ENCODE peak calls at places on chromosome 19, in five cellular contexts. One of them, this sample, is unnamed.

GRCh38 chr19:12265921-12266704 is 28.6 kb downstream of the ZNF44 start:
- DNase-seq in endodermal cell: no peak
- DNase-seq in uterus: no peak
- DNase-seq in GM23248: no peak
- DNase-seq in psoas muscle: no peak
- DNase-seq in this sample: peak; percentile 40

GRCh38 chr19:31595521-31595920 is 246.3 kb upstream of the TSHZ3 start:
- DNase-seq in GM23248: no peak
- DNase-seq in psoas muscle: no peak
- DNase-seq in endodermal cell: peak; percentile 29
- DNase-seq in uterus: no peak
- DNase-seq in this sample: no peak

GRCh38 chr19:40519352-40520322 is 52.8 kb downstream of the SPTBN4 start:
- DNase-seq in endodermal cell: peak; percentile 81
- DNase-seq in GM23248: peak; percentile 61
- DNase-seq in uterus: no peak
- DNase-seq in psoas muscle: peak; percentile 63
- DNase-seq in this sample: no peak

GRCh38 chr19:52935434-52935833 is 12.2 kb upstream of the ZNF888 start:
- DNase-seq in GM23248: no peak
- DNase-seq in uterus: no peak
- DNase-seq in psoas muscle: no peak
- DNase-seq in endodermal cell: no peak
- DNase-seq in this sample: no peak

GRCh38 chr19:5947435-5947834 is 30.5 kb downstream of the RANBP3 start:
- DNase-seq in endodermal cell: no peak
- DNase-seq in GM23248: peak; percentile 90
- DNase-seq in uterus: peak; percentile 83
- DNase-seq in psoas muscle: peak; percentile 79
- DNase-seq in this sample: no peak

GRCh38 chr19:24127601-24128000 is 40.6 kb downstream of the ZNF254 start:
- DNase-seq in uterus: no peak
- DNase-seq in endodermal cell: no peak
- DNase-seq in GM23248: no peak
- DNase-seq in psoas muscle: no peak
- DNase-seq in this sample: no peak

GRCh38 chr19:11063434-11063833 is 25.8 kb upstream of the LDLR start:
- DNase-seq in uterus: no peak
- DNase-seq in GM23248: no peak
- DNase-seq in psoas muscle: no peak
- DNase-seq in endodermal cell: no peak
- DNase-seq in this sample: no peak

GRCh38 chr19:48554385-48555091 is 2.6 kb downstream of the SULT2B1 start:
- DNase-seq in GM23248: no peak
- DNase-seq in endodermal cell: peak; percentile 93
- DNase-seq in psoas muscle: no peak
- DNase-seq in uterus: no peak
- DNase-seq in this sample: peak; percentile 89

GRCh38 chr19:51689751-51690358 is 3.3 kb upstream of the SPACA6 start:
- DNase-seq in uterus: peak; percentile 65
- DNase-seq in endodermal cell: peak; percentile 92
- DNase-seq in GM23248: peak; percentile 51
- DNase-seq in psoas muscle: peak; percentile 66
- DNase-seq in this sample: peak; percentile 49

GRCh38 chr19:6800991-6801396 is 28.5 kb downstream of the VAV1 start:
- DNase-seq in uterus: no peak
- DNase-seq in GM23248: peak; percentile 86
- DNase-seq in psoas muscle: no peak
- DNase-seq in endodermal cell: no peak
- DNase-seq in this sample: no peak

GRCh38 chr19:49073514-49074378 is 1.2 kb upstream of the KCNA7 start:
- DNase-seq in psoas muscle: peak; percentile 79
- DNase-seq in uterus: no peak
- DNase-seq in GM23248: peak; percentile 45
- DNase-seq in endodermal cell: peak; percentile 80
- DNase-seq in this sample: no peak

GRCh38 chr19:39200818-39201145 is 3.3 kb downstream of the SYCN start:
- DNase-seq in psoas muscle: no peak
- DNase-seq in endodermal cell: no peak
- DNase-seq in GM23248: no peak
- DNase-seq in uterus: no peak
- DNase-seq in this sample: no peak

GRCh38 chr19:39426170-39426569 is 9.6 kb downstream of the RPS16 start:
- DNase-seq in uterus: no peak
- DNase-seq in endodermal cell: peak; percentile 42
- DNase-seq in GM23248: no peak
- DNase-seq in psoas muscle: no peak
- DNase-seq in this sample: no peak

GRCh38 chr19:39202998-39203355 is 1.1 kb downstream of the SYCN start:
- DNase-seq in psoas muscle: no peak
- DNase-seq in uterus: no peak
- DNase-seq in GM23248: no peak
- DNase-seq in endodermal cell: no peak
- DNase-seq in this sample: no peak

GRCh38 chr19:14383556-14383897 is 2.3 kb downstream of the ADGRE5 start:
- DNase-seq in uterus: peak; percentile 55
- DNase-seq in psoas muscle: no peak
- DNase-seq in GM23248: peak; percentile 51
- DNase-seq in endodermal cell: no peak
- DNase-seq in this sample: no peak

GRCh38 chr19:11373166-11373884 is 1.1 kb upstream of the SWSAP1 start:
- DNase-seq in GM23248: peak; percentile 42
- DNase-seq in psoas muscle: no peak
- DNase-seq in endodermal cell: peak; percentile 89
- DNase-seq in uterus: no peak
- DNase-seq in this sample: no peak

GRCh38 chr19:21483589-21484170 is 21.7 kb upstream of the ZNF429 start:
- DNase-seq in psoas muscle: peak; percentile 72
- DNase-seq in GM23248: peak; percentile 8
- DNase-seq in uterus: peak; percentile 51
- DNase-seq in endodermal cell: peak; percentile 93
- DNase-seq in this sample: peak; percentile 68

GRCh38 chr19:11446652-11447301 is 11.3 kb downstream of the PRKCSH start:
- DNase-seq in GM23248: peak; percentile 60
- DNase-seq in endodermal cell: peak; percentile 91
- DNase-seq in uterus: no peak
- DNase-seq in psoas muscle: peak; percentile 80
- DNase-seq in this sample: no peak

GRCh38 chr19:4597975-4598671 is 38.6 kb upstream of the SEMA6B start:
- DNase-seq in GM23248: peak; percentile 46
- DNase-seq in endodermal cell: peak; percentile 94
- DNase-seq in psoas muscle: no peak
- DNase-seq in uterus: peak; percentile 33
- DNase-seq in this sample: peak; percentile 56

GRCh38 chr19:54426291-54426918 is 11.1 kb downstream of the TTYH1 start:
- DNase-seq in psoas muscle: no peak
- DNase-seq in endodermal cell: peak; percentile 57
- DNase-seq in uterus: no peak
- DNase-seq in GM23248: no peak
- DNase-seq in this sample: no peak
- H3K4me1 ChIP-seq in psoas muscle: no peaks in the 10 kb centered on the region
- H3K4me1 ChIP-seq in endodermal cell: no peaks in the 10 kb centered on the region
- H3K4me1 ChIP-seq in uterus: no peaks in the 10 kb centered on the region
- H3K4me1 ChIP-seq in GM23248: no peaks in the 10 kb centered on the region
- H3K4me1 ChIP-seq in this sample: peaks cover 23% of the 10 kb centered on the region

GRCh38 chr19:18085702-18086457 is 854 bp downstream of the IL12RB1 start:
- DNase-seq in endodermal cell: no peak
- DNase-seq in psoas muscle: no peak
- DNase-seq in uterus: no peak
- DNase-seq in GM23248: no peak
- DNase-seq in this sample: no peak

GRCh38 chr19:18091217-18091608 is 4.5 kb upstream of the IL12RB1 start:
- DNase-seq in psoas muscle: peak; percentile 69
- DNase-seq in GM23248: no peak
- DNase-seq in uterus: no peak
- DNase-seq in endodermal cell: no peak
- DNase-seq in this sample: no peak

GRCh38 chr19:18090545-18091216 is 3.9 kb upstream of the IL12RB1 start:
- DNase-seq in endodermal cell: no peak
- DNase-seq in uterus: no peak
- DNase-seq in GM23248: peak; percentile 46
- DNase-seq in psoas muscle: no peak
- DNase-seq in this sample: no peak

GRCh38 chr19:18086590-18087138 is at the start of gene IL12RB1:
- DNase-seq in GM23248: no peak
- DNase-seq in endodermal cell: no peak
- DNase-seq in psoas muscle: no peak
- DNase-seq in uterus: no peak
- DNase-seq in this sample: no peak

GRCh38 chr19:18089726-18090125 is 3.0 kb upstream of the IL12RB1 start:
- DNase-seq in endodermal cell: no peak
- DNase-seq in uterus: no peak
- DNase-seq in psoas muscle: no peak
- DNase-seq in GM23248: no peak
- DNase-seq in this sample: no peak
- H3K4me1 ChIP-seq in endodermal cell: no peaks in the 10 kb centered on the region
- H3K4me1 ChIP-seq in uterus: no peaks in the 10 kb centered on the region
- H3K4me1 ChIP-seq in psoas muscle: no peaks in the 10 kb centered on the region
- H3K4me1 ChIP-seq in GM23248: no peaks in the 10 kb centered on the region
- H3K4me1 ChIP-seq in this sample: no peaks in the 10 kb centered on the region

DNA sequence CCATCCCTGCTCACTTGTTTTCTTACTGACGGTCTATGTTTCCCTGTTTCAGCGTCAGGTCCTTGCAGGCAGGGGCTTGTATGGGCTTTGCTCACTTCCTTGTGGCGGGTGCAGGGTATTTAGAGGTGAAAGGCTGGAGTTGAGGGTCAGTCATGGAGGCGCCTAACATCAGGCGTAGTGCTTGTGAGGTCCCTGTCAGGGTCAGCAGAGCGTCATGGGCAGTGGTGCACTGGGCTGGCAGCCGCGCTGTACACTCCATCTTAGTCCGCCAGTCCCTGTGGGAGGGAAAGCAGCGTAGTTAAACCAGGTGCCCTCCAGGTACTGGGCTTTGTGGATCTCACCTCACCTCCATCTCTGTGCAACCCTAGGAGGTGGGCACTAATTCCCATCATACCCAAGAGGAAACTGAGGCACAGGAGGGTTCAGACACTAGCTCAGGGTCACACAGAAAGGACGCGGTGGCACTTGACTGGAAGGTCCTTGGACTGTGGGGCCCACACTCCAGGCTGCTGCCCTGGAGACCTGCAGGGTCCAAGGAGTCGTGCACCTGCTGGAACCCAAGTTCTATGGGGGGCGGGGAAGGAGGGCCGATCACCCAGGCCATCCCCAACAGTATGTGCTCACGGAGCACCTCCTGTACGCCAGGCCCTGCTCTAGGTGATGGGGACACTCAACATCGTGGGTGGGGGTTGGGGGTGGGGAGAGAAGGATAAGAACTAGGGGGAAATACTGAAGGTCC is 4.6 kb downstream of the GRAMD1A start:
- DNase-seq in GM23248: no peak
- DNase-seq in psoas muscle: no peak
- DNase-seq in endodermal cell: no peak
- DNase-seq in uterus: no peak
- DNase-seq in this sample: no peak
- H3K4me1 ChIP-seq in GM23248: peaks cover 8% of the 10 kb centered on the region
- H3K4me1 ChIP-seq in psoas muscle: peaks cover 6% of the 10 kb centered on the region
- H3K4me1 ChIP-seq in endodermal cell: no peaks in the 10 kb centered on the region
- H3K4me1 ChIP-seq in uterus: no peaks in the 10 kb centered on the region
- H3K4me1 ChIP-seq in this sample: peaks cover 2% of the 10 kb centered on the region

GRCh38 chr19:2609389-2610116 is 92.9 kb downstream of the GNG7 start:
- DNase-seq in psoas muscle: no peak
- DNase-seq in GM23248: no peak
- DNase-seq in uterus: no peak
- DNase-seq in endodermal cell: no peak
- DNase-seq in this sample: no peak
- H3K4me1 ChIP-seq in psoas muscle: no peaks in the 10 kb centered on the region
- H3K4me1 ChIP-seq in GM23248: no peaks in the 10 kb centered on the region
- H3K4me1 ChIP-seq in uterus: no peaks in the 10 kb centered on the region
- H3K4me1 ChIP-seq in endodermal cell: no peaks in the 10 kb centered on the region
- H3K4me1 ChIP-seq in this sample: peaks cover 6% of the 10 kb centered on the region

This sample was measured in NT2/D1.